ENCODE peak calls at places on chromosomes 1 and 21, in eight cellular contexts. One of them, this sample, is unnamed.

GRCh38 chr1:90488451-90488850 is 228.7 kb downstream of the BARHL2 start:
- DNase-seq in AG04450: no peak
- DNase-seq in tibial nerve: no peak
- DNase-seq in left ventricle myocardium inferior: no peak
- DNase-seq in CD4-positive, alpha-beta memory T cell: no peak
- DNase-seq in ovary: no peak
- DNase-seq in epithelial cell of prostate: no peak
- DNase-seq in brain microvascular endothelial cell: peak
- DNase-seq in this sample: no peak

GRCh38 chr1:209510063-209510462 is 73.5 kb upstream of the CAMK1G start:
- DNase-seq in ovary: no peak
- DNase-seq in left ventricle myocardium inferior: no peak
- DNase-seq in brain microvascular endothelial cell: no peak
- DNase-seq in tibial nerve: no peak
- DNase-seq in AG04450: no peak
- DNase-seq in CD4-positive, alpha-beta memory T cell: no peak
- DNase-seq in epithelial cell of prostate: no peak
- DNase-seq in this sample: no peak

GRCh38 chr1:193569696-193570269 is 383.4 kb upstream of the B3GALT2 start:
- DNase-seq in brain microvascular endothelial cell: peak
- DNase-seq in ovary: no peak
- DNase-seq in AG04450: peak
- DNase-seq in left ventricle myocardium inferior: no peak
- DNase-seq in epithelial cell of prostate: no peak
- DNase-seq in CD4-positive, alpha-beta memory T cell: peak
- DNase-seq in tibial nerve: no peak
- DNase-seq in this sample: no peak

GRCh38 chr1:2411801-2412394 is 466 bp downstream of the PEX10 start:
- DNase-seq in epithelial cell of prostate: no peak
- DNase-seq in tibial nerve: no peak
- DNase-seq in brain microvascular endothelial cell: no peak
- DNase-seq in left ventricle myocardium inferior: peak
- DNase-seq in ovary: no peak
- DNase-seq in CD4-positive, alpha-beta memory T cell: no peak
- DNase-seq in AG04450: no peak
- DNase-seq in this sample: no peak

GRCh38 chr1:61290525-61290924 is 208.2 kb downstream of the NFIA start:
- DNase-seq in epithelial cell of prostate: no peak
- DNase-seq in AG04450: no peak
- DNase-seq in CD4-positive, alpha-beta memory T cell: no peak
- DNase-seq in left ventricle myocardium inferior: no peak
- DNase-seq in ovary: no peak
- DNase-seq in tibial nerve: no peak
- DNase-seq in brain microvascular endothelial cell: no peak
- DNase-seq in this sample: no peak

GRCh38 chr1:156664046-156664948 is 12.9 kb downstream of the NES start:
- DNase-seq in left ventricle myocardium inferior: no peak
- DNase-seq in AG04450: no peak
- DNase-seq in brain microvascular endothelial cell: no peak
- DNase-seq in tibial nerve: no peak
- DNase-seq in ovary: no peak
- DNase-seq in epithelial cell of prostate: no peak
- DNase-seq in CD4-positive, alpha-beta memory T cell: no peak
- DNase-seq in this sample: no peak

GRCh38 chr1:228037401-228038386 is 30.9 kb downstream of the WNT3A start:
- DNase-seq in left ventricle myocardium inferior: no peak
- DNase-seq in tibial nerve: no peak
- DNase-seq in epithelial cell of prostate: no peak
- DNase-seq in AG04450: no peak
- DNase-seq in CD4-positive, alpha-beta memory T cell: peak
- DNase-seq in brain microvascular endothelial cell: peak
- DNase-seq in ovary: peak
- DNase-seq in this sample: peak

GRCh38 chr1:65264197-65264929 is 45.0 kb upstream of the DNAJC6 start:
- DNase-seq in AG04450: no peak
- DNase-seq in tibial nerve: peak
- DNase-seq in brain microvascular endothelial cell: peak
- DNase-seq in ovary: no peak
- DNase-seq in epithelial cell of prostate: no peak
- DNase-seq in CD4-positive, alpha-beta memory T cell: no peak
- DNase-seq in left ventricle myocardium inferior: peak
- DNase-seq in this sample: no peak

GRCh38 chr1:211378844-211379243 is 52.2 kb downstream of the TRAF5 start:
- DNase-seq in ovary: no peak
- DNase-seq in AG04450: no peak
- DNase-seq in epithelial cell of prostate: no peak
- DNase-seq in CD4-positive, alpha-beta memory T cell: no peak
- DNase-seq in brain microvascular endothelial cell: peak
- DNase-seq in left ventricle myocardium inferior: no peak
- DNase-seq in tibial nerve: no peak
- DNase-seq in this sample: no peak

DNA sequence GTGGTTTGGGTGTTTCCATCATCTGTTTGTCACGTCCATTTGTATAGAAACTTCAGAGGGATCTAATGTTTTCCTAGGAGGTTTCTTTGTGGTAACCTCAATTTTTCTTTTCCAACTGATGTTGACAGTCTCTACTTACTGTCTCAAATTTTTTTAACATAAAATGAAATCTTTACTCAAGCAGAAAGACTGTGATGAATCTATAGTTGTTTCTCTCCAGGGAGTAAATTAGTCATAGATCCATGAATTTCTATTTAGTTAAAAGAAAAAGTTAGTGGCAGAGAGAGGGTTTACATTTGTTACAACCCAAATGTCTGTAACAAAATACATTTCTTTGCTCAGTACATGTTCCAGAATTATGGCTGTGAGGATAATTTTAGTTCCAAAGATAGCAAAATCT is 161.6 kb downstream of the DISP1 start:
- DNase-seq in epithelial cell of prostate: no peak
- DNase-seq in AG04450: no peak
- DNase-seq in left ventricle myocardium inferior: no peak
- DNase-seq in tibial nerve: no peak
- DNase-seq in CD4-positive, alpha-beta memory T cell: no peak
- DNase-seq in brain microvascular endothelial cell: no peak
- DNase-seq in ovary: no peak
- DNase-seq in this sample: no peak
- H3K27ac ChIP-seq in epithelial cell of prostate: no peak
- H3K27ac ChIP-seq in AG04450: no peak
- H3K27ac ChIP-seq in left ventricle myocardium inferior: peak
- H3K27ac ChIP-seq in tibial nerve: no peak
- H3K27ac ChIP-seq in CD4-positive, alpha-beta memory T cell: no peak
- H3K27ac ChIP-seq in brain microvascular endothelial cell: peak
- H3K27ac ChIP-seq in ovary: no peak
- H3K27ac ChIP-seq in this sample: no peak

GRCh38 chr1:41724248-41724647 is 194.5 kb downstream of the HIVEP3 start:
- DNase-seq in tibial nerve: no peak
- DNase-seq in brain microvascular endothelial cell: no peak
- DNase-seq in ovary: no peak
- DNase-seq in left ventricle myocardium inferior: no peak
- DNase-seq in CD4-positive, alpha-beta memory T cell: no peak
- DNase-seq in epithelial cell of prostate: no peak
- DNase-seq in AG04450: no peak
- DNase-seq in this sample: no peak
- H3K27ac ChIP-seq in tibial nerve: no peak
- H3K27ac ChIP-seq in brain microvascular endothelial cell: no peak
- H3K27ac ChIP-seq in ovary: no peak
- H3K27ac ChIP-seq in left ventricle myocardium inferior: peak
- H3K27ac ChIP-seq in CD4-positive, alpha-beta memory T cell: no peak
- H3K27ac ChIP-seq in epithelial cell of prostate: no peak
- H3K27ac ChIP-seq in AG04450: no peak
- H3K27ac ChIP-seq in this sample: no peak

GRCh38 chr1:51689643-51690042 is 72.8 kb downstream of the OSBPL9 start:
- DNase-seq in left ventricle myocardium inferior: no peak
- DNase-seq in ovary: no peak
- DNase-seq in epithelial cell of prostate: no peak
- DNase-seq in AG04450: no peak
- DNase-seq in CD4-positive, alpha-beta memory T cell: no peak
- DNase-seq in brain microvascular endothelial cell: no peak
- DNase-seq in tibial nerve: no peak
- DNase-seq in this sample: no peak
- H3K27ac ChIP-seq in left ventricle myocardium inferior: peak
- H3K27ac ChIP-seq in ovary: no peak
- H3K27ac ChIP-seq in epithelial cell of prostate: peak
- H3K27ac ChIP-seq in AG04450: no peak
- H3K27ac ChIP-seq in CD4-positive, alpha-beta memory T cell: no peak
- H3K27ac ChIP-seq in brain microvascular endothelial cell: peak
- H3K27ac ChIP-seq in tibial nerve: no peak
- H3K27ac ChIP-seq in this sample: no peak

GRCh38 chr1:43831866-43832654 is 101.5 kb upstream of the ARTN start:
- DNase-seq in brain microvascular endothelial cell: no peak
- DNase-seq in tibial nerve: no peak
- DNase-seq in CD4-positive, alpha-beta memory T cell: no peak
- DNase-seq in left ventricle myocardium inferior: no peak
- DNase-seq in ovary: no peak
- DNase-seq in epithelial cell of prostate: no peak
- DNase-seq in AG04450: no peak
- DNase-seq in this sample: no peak

GRCh38 chr1:43836267-43836951 is 97.2 kb upstream of the ARTN start:
- DNase-seq in ovary: peak
- DNase-seq in AG04450: no peak
- DNase-seq in CD4-positive, alpha-beta memory T cell: peak
- DNase-seq in tibial nerve: no peak
- DNase-seq in left ventricle myocardium inferior: peak
- DNase-seq in epithelial cell of prostate: no peak
- DNase-seq in brain microvascular endothelial cell: no peak
- DNase-seq in this sample: no peak

GRCh38 chr1:43833013-43833412 is 100.6 kb upstream of the ARTN start:
- DNase-seq in tibial nerve: no peak
- DNase-seq in AG04450: no peak
- DNase-seq in epithelial cell of prostate: no peak
- DNase-seq in left ventricle myocardium inferior: no peak
- DNase-seq in CD4-positive, alpha-beta memory T cell: no peak
- DNase-seq in brain microvascular endothelial cell: no peak
- DNase-seq in ovary: no peak
- DNase-seq in this sample: no peak

GRCh38 chr1:43834280-43835140 is 99.1 kb upstream of the ARTN start:
- DNase-seq in tibial nerve: peak
- DNase-seq in brain microvascular endothelial cell: peak
- DNase-seq in ovary: no peak
- DNase-seq in left ventricle myocardium inferior: no peak
- DNase-seq in CD4-positive, alpha-beta memory T cell: no peak
- DNase-seq in AG04450: no peak
- DNase-seq in epithelial cell of prostate: no peak
- DNase-seq in this sample: no peak

GRCh38 chr1:43835141-43836021 is 98.2 kb upstream of the ARTN start:
- DNase-seq in epithelial cell of prostate: no peak
- DNase-seq in CD4-positive, alpha-beta memory T cell: no peak
- DNase-seq in left ventricle myocardium inferior: no peak
- DNase-seq in ovary: no peak
- DNase-seq in AG04450: peak
- DNase-seq in brain microvascular endothelial cell: peak
- DNase-seq in tibial nerve: no peak
- DNase-seq in this sample: no peak
- H3K27ac ChIP-seq in epithelial cell of prostate: no peak
- H3K27ac ChIP-seq in CD4-positive, alpha-beta memory T cell: no peak
- H3K27ac ChIP-seq in left ventricle myocardium inferior: peak
- H3K27ac ChIP-seq in ovary: no peak
- H3K27ac ChIP-seq in AG04450: no peak
- H3K27ac ChIP-seq in brain microvascular endothelial cell: peak
- H3K27ac ChIP-seq in tibial nerve: peak
- H3K27ac ChIP-seq in this sample: peak

GRCh38 chr1:67572217-67572593 is 112.8 kb upstream of the GADD45A start:
- DNase-seq in brain microvascular endothelial cell: no peak
- DNase-seq in left ventricle myocardium inferior: no peak
- DNase-seq in ovary: no peak
- DNase-seq in AG04450: no peak
- DNase-seq in CD4-positive, alpha-beta memory T cell: no peak
- DNase-seq in epithelial cell of prostate: no peak
- DNase-seq in tibial nerve: no peak
- DNase-seq in this sample: no peak
- H3K27ac ChIP-seq in brain microvascular endothelial cell: no peak
- H3K27ac ChIP-seq in left ventricle myocardium inferior: peak
- H3K27ac ChIP-seq in ovary: no peak
- H3K27ac ChIP-seq in AG04450: no peak
- H3K27ac ChIP-seq in CD4-positive, alpha-beta memory T cell: no peak
- H3K27ac ChIP-seq in epithelial cell of prostate: peak
- H3K27ac ChIP-seq in tibial nerve: no peak
- H3K27ac ChIP-seq in this sample: no peak

GRCh38 chr21:31310750-31311149 is 33.3 kb downstream of the TIAM1 start:
- DNase-seq in brain microvascular endothelial cell: no peak
- DNase-seq in tibial nerve: no peak
- DNase-seq in ovary: no peak
- DNase-seq in CD4-positive, alpha-beta memory T cell: no peak
- DNase-seq in AG04450: peak
- DNase-seq in epithelial cell of prostate: peak
- DNase-seq in left ventricle myocardium inferior: no peak
- DNase-seq in this sample: no peak
- H3K27ac ChIP-seq in brain microvascular endothelial cell: no peak
- H3K27ac ChIP-seq in tibial nerve: no peak
- H3K27ac ChIP-seq in ovary: no peak
- H3K27ac ChIP-seq in CD4-positive, alpha-beta memory T cell: no peak
- H3K27ac ChIP-seq in AG04450: no peak
- H3K27ac ChIP-seq in epithelial cell of prostate: peak
- H3K27ac ChIP-seq in left ventricle myocardium inferior: no peak
- H3K27ac ChIP-seq in this sample: no peak

GRCh38 chr1:19347538-19348177 is 35.5 kb downstream of the SLC66A1 start:
- DNase-seq in AG04450: no peak
- DNase-seq in brain microvascular endothelial cell: no peak
- DNase-seq in epithelial cell of prostate: no peak
- DNase-seq in tibial nerve: no peak
- DNase-seq in ovary: no peak
- DNase-seq in CD4-positive, alpha-beta memory T cell: no peak
- DNase-seq in left ventricle myocardium inferior: no peak
- DNase-seq in this sample: no peak
- H3K27ac ChIP-seq in AG04450: no peak
- H3K27ac ChIP-seq in brain microvascular endothelial cell: no peak
- H3K27ac ChIP-seq in epithelial cell of prostate: no peak
- H3K27ac ChIP-seq in tibial nerve: no peak
- H3K27ac ChIP-seq in ovary: no peak
- H3K27ac ChIP-seq in CD4-positive, alpha-beta memory T cell: no peak
- H3K27ac ChIP-seq in left ventricle myocardium inferior: no peak
- H3K27ac ChIP-seq in this sample: no peak

GRCh38 chr1:235984041-235984820 is 80.7 kb downstream of the NID1 start:
- DNase-seq in epithelial cell of prostate: peak
- DNase-seq in ovary: no peak
- DNase-seq in brain microvascular endothelial cell: peak
- DNase-seq in tibial nerve: no peak
- DNase-seq in CD4-positive, alpha-beta memory T cell: no peak
- DNase-seq in AG04450: peak
- DNase-seq in left ventricle myocardium inferior: no peak
- DNase-seq in this sample: no peak
- H3K27ac ChIP-seq in epithelial cell of prostate: peak
- H3K27ac ChIP-seq in ovary: peak
- H3K27ac ChIP-seq in brain microvascular endothelial cell: peak
- H3K27ac ChIP-seq in tibial nerve: peak
- H3K27ac ChIP-seq in CD4-positive, alpha-beta memory T cell: no peak
- H3K27ac ChIP-seq in AG04450: peak
- H3K27ac ChIP-seq in left ventricle myocardium inferior: peak
- H3K27ac ChIP-seq in this sample: peak

GRCh38 chr21:15121097-15121654 is 56.4 kb upstream of the NRIP1 start:
- DNase-seq in left ventricle myocardium inferior: no peak
- DNase-seq in CD4-positive, alpha-beta memory T cell: no peak
- DNase-seq in brain microvascular endothelial cell: no peak
- DNase-seq in epithelial cell of prostate: no peak
- DNase-seq in AG04450: no peak
- DNase-seq in tibial nerve: no peak
- DNase-seq in ovary: no peak
- DNase-seq in this sample: no peak
- H3K27ac ChIP-seq in left ventricle myocardium inferior: peak
- H3K27ac ChIP-seq in CD4-positive, alpha-beta memory T cell: no peak
- H3K27ac ChIP-seq in brain microvascular endothelial cell: no peak
- H3K27ac ChIP-seq in epithelial cell of prostate: no peak
- H3K27ac ChIP-seq in AG04450: no peak
- H3K27ac ChIP-seq in tibial nerve: no peak
- H3K27ac ChIP-seq in ovary: no peak
- H3K27ac ChIP-seq in this sample: peak

This sample was measured in breast epithelium.